ENCODE peak calls at places on chromosome 14, in four cellular contexts. J is GM12878, P is transverse colon, I is left ventricle myocardium inferior. C is an unnamed sample.

GRCh38 chr14:69842671-69843407 is 36.4 kb upstream of the SMOC1 start:
- DNase-seq in J (no peak), I (no peak), P (no peak), C (no peak)

GRCh38 chr14:101584049-101584859 is 23.0 kb downstream of the DIO3 start:
- DNase-seq in J (no peak), P (no peak), I (peak; percentile 21), C (no peak)

GRCh38 chr14:100979780-100980179 is 76.3 kb upstream of the RTL1 start:
- DNase-seq in I (no peak), P (no peak), J (no peak), C (no peak)

GRCh38 chr14:106459971-106460730 is 933.8 kb downstream of the TMEM121 start:
- DNase-seq in P (peak; percentile 20), J (no peak), I (no peak), C (peak; percentile 23)

GRCh38 chr14:100767788-100768536 is 41.3 kb downstream of the DLK1 start:
- DNase-seq in J (no peak), I (no peak), P (no peak), C (no peak)

GRCh38 chr14:65074449-65075155 is 27.7 kb downstream of the MAX start:
- DNase-seq in P (no peak), I (no peak), J (no peak), C (no peak)

GRCh38 chr14:34632451-34632850 is 2.5 kb upstream of the SNX6 start:
- DNase-seq in P (no peak), J (no peak), I (no peak), C (no peak)

GRCh38 chr14:72476657-72477499 is 417.0 kb downstream of the DPF3 start:
- DNase-seq in J (peak; percentile 100), I (peak; percentile 45), P (peak; percentile 32), C (peak; percentile 33)

GRCh38 chr14:74954232-74954946 is 1.0 kb downstream of the PGF start:
- DNase-seq in I (no peak), P (no peak), J (no peak), C (no peak)

GRCh38 chr14:21136024-21136423 is 19.8 kb downstream of the OR5AU1 start:
- DNase-seq in P (no peak), I (no peak), J (no peak), C (no peak)

GRCh38 chr14:79117561-79117960 is 947.4 kb downstream of the NRXN3 start:
- DNase-seq in J (no peak), P (no peak), I (no peak), C (no peak)

GRCh38 chr14:62130441-62130840 is 368.2 kb downstream of the SNAPC1 start:
- DNase-seq in J (no peak), P (no peak), I (no peak), C (no peak)

GRCh38 chr14:32620724-32621123 is 291.6 kb downstream of the AKAP6 start:
- DNase-seq in I (no peak), P (no peak), J (no peak), C (no peak)

GRCh38 chr14:51219473-51220448 is 20.3 kb upstream of the TMX1 start:
- DNase-seq in I (no peak), P (no peak), J (no peak), C (no peak)

GRCh38 chr14:101363880-101364391 is 197.4 kb upstream of the DIO3 start:
- DNase-seq in P (no peak), I (no peak), J (no peak), C (no peak)

GRCh38 chr14:69424139-69424923 is 25.8 kb downstream of the SLC39A9 start:
- DNase-seq in P (no peak), J (no peak), I (no peak), C (no peak)

GRCh38 chr14:95054346-95055280 is 102.7 kb downstream of the DICER1 start:
- DNase-seq in P (no peak), I (no peak), J (no peak), C (no peak)

GRCh38 chr14:20986811-20987210 is 3.0 kb upstream of the METTL17 start:
- DNase-seq in J (no peak), P (no peak), I (no peak), C (no peak)

GRCh38 chr14:93320489-93320888 is 12.3 kb downstream of the BTBD7 start:
- DNase-seq in I (no peak), P (no peak), J (no peak), C (no peak)

GRCh38 chr14:66141733-66142132 is 344.4 kb upstream of the CCDC196 start:
- DNase-seq in I (no peak), J (no peak), P (no peak), C (no peak)

GRCh38 chr14:69351385-69351784 is 46.7 kb downstream of the ERH start:
- DNase-seq in I (no peak), J (no peak), P (no peak), C (no peak)

GRCh38 chr14:73231874-73232851 is 5.1 kb upstream of the PAPLN start:
- DNase-seq in J (no peak), I (no peak), P (no peak), C (no peak)

DNA sequence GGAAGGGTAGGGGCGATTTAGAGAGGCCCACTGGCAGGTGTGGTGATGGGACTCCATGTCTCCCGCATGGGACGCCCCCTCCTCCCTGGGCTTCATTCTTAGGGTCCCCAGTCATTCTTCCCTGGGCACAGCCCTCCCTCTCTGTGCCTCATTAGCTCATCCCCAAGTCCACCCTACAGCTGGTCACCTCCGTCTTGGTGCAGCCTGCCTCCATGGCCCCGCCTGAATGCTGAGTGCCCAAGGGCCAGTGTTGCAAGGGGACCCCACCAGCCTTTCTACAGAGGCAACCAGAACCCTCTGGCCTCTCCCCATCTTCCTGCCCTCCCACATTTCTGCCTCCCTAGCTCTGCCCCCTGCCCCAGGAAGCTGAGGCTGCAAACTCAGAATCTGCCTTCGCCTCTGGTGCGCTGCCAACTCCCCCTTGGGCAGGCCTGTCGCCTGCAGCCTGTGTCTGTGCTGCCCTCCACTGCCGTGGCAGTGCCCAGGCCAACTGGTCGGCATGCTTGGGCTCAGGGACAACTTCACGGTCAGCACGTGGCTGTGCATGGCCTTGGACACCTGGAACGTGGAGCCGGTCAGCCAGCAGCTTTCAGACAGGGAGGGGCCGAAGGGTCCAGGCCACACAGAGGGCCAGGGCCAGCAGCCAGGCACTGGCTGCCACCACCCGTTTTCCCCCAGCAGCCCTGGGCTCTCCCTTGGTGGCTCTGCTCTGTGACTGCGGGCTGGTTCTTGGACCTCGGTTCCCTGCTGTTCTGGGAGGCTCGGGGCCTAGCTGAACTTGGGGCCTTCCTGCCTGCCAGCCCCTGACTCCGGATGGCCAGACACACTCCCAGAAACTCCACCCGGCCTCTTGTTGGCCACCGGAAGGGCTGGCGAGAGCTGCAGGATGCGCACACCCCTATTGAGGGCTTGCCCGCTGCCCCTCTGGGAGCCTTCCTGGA is 33.9 kb upstream of the PPP1R13B start:
- DNase-seq in I (peak; percentile 60), J (no peak), P (no peak), C (no peak)
- H3K27ac ChIP-seq in I (peak overlapping the region; percentile 95), J (no peak overlapping the region), P (peak overlapping the region; percentile 86), C (no peak overlapping the region)

DNA sequence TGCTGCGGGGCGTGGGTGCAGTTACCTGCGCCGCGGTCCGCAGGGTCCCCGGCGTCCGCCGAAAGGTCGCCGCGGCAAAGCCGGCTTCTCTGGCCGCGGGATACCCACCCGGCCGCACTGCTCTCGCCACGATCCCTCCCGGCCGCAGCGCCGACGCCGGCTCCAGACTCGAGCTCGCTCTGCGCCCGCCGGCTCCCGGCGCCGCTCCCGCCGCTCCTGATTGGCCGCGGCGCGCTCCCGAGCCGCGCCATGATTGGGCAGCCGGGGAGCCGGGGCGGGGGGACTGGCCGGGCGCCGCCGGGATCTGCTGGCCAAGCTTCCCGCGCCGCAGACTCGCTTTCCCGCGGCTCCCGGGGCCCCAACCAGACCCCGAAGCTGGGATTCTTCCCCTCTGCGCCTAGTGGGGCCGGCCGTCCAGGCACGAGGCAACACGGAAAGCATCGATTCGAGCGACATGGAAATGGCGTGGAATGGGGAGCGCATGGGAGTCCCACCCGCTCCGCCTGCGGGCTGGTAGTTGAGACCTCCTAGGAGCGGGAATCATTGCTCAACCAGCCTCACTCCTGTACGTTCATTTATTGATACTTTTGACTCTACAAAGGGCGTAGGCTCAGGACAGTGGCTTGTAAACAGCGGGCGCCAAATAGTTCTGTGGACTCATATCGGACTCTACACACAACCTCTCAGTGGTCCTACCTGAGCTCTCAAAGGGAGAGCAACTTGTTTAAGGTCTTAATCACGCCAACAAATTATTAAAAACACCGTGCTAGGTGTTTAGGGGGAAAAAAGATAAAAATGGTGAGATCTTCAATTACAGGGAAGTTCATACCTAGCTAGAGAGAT is 36.4 kb upstream of the STON2 start:
- DNase-seq in P (peak; percentile 79), J (no peak), I (peak; percentile 79), C (no peak)
- H3K4me3 ChIP-seq in P (peak overlapping the region; percentile 53), J (peak overlapping the region; percentile 47), I (peak overlapping the region; percentile 72), C (peak overlapping the region; percentile 45)

DNA sequence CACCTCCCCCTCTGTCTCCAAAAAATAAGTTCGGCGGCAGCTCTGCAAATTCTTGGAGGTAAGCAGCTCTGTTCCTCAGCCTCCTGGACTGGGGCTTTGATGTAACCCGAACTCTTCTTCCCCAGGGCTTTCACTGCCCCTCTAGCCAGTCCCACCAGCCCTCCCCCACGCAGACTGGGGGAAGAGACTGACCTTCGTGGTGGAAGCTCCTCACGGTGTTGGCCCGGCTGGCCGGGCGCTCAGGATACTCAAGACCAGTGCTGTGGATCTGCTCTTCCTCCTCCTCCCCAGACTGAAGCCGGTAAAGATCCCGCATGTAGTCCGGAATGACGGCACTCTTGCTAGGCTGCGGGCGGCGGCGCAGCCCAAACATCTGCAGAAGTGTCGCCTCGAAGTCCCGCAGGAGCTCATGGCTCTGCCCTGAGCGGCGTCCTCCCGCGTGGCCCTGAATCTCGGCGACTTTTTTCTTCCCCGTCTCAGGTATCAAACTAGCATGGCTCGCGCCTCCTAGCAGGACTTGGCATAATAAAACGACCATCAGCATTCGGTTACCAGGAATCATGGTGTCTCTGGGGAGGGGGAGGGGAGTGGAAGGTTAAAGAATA is 4.9 kb downstream of the BMP4 start:
- DNase-seq in J (no peak), P (no peak), I (peak; percentile 14), C (no peak)
- H3K27me3 ChIP-seq in J (peaks cover 12% of the 10 kb centered on the region), P (peaks cover 51% of the 10 kb centered on the region), I (peaks cover 50% of the 10 kb centered on the region), C (peaks cover 6% of the 10 kb centered on the region)

GRCh38 chr14:49993565-49993964 is 100.7 kb downstream of the ARF6 start:
- DNase-seq in I (no peak), J (peak; percentile 27), P (no peak), C (no peak)

GRCh38 chr14:49991491-49991890 is 98.6 kb downstream of the ARF6 start:
- DNase-seq in J (no peak), P (no peak), I (no peak), C (no peak)

GRCh38 chr14:49992036-49992435 is 99.2 kb downstream of the ARF6 start:
- DNase-seq in P (no peak), J (no peak), I (no peak), C (no peak)

GRCh38 chr14:49992448-49992847 is 99.6 kb downstream of the ARF6 start:
- DNase-seq in J (peak; percentile 5), I (no peak), P (no peak), C (no peak)

GRCh38 chr14:49992901-49993335 is 100.0 kb downstream of the ARF6 start:
- DNase-seq in I (no peak), P (no peak), J (peak; percentile 87), C (no peak)
- H3K27ac ChIP-seq in I (no peak overlapping the region), P (no peak overlapping the region), J (peak overlapping the region; percentile 29), C (no peak overlapping the region)

GRCh38 chr14:104677506-104678332 is 11.7 kb upstream of the INF2 start:
- DNase-seq in I (peak; percentile 82), P (peak; percentile 73), J (no peak), C (peak; percentile 48)
- H3K4me3 ChIP-seq in I (peak overlapping the region; percentile 72), P (peak overlapping the region; percentile 49), J (peak overlapping the region; percentile 65), C (peak overlapping the region; percentile 73)

GRCh38 chr14:36588788-36589187 is 6.4 kb upstream of the NKX2-8 start:
- DNase-seq in I (no peak), J (no peak), P (no peak), C (no peak)

GRCh38 chr14:36588119-36588518 is 5.7 kb upstream of the NKX2-8 start:
- DNase-seq in P (no peak), I (no peak), J (no peak), C (no peak)

GRCh38 chr14:36591482-36591881 is 9.1 kb upstream of the NKX2-8 start:
- DNase-seq in I (no peak), P (no peak), J (no peak), C (no peak)
- H3K27me3 ChIP-seq in I (peaks cover 100% of the 10 kb centered on the region), P (peaks cover 84% of the 10 kb centered on the region), J (no peaks in the 10 kb centered on the region), C (no peaks in the 10 kb centered on the region)

GRCh38 chr14:60637490-60638452 is 11.5 kb downstream of the SIX1 start:
- DNase-seq in J (no peak), I (no peak), P (no peak), C (no peak)
- H3K27ac ChIP-seq in J (no peak overlapping the region), I (no peak overlapping the region), P (no peak overlapping the region), C (no peak overlapping the region)

C was measured in CD8-positive, alpha-beta T cell.